ENCODE peak calls at places on chromosome 5, in four cellular contexts. B, T, J and A are unnamed samples.

GRCh38 chr5:57435701-57436134 is 46.9 kb downstream of the ACTBL2 start:
- DNase-seq in J (no peak), B (peak), T (no peak), A (no peak)

GRCh38 chr5:117455236-117456233 is 880.9 kb upstream of the SEMA6A start:
- DNase-seq in B (no peak), J (peak), T (peak), A (no peak)

GRCh38 chr5:54390015-54390414 is 65.5 kb upstream of the HSPB3 start:
- DNase-seq in T (no peak), J (no peak), B (peak), A (no peak)

GRCh38 chr5:41921874-41922273 is 3.2 kb upstream of the FBXO4 start:
- DNase-seq in J (no peak), T (no peak), B (peak), A (no peak)

GRCh38 chr5:95537501-95537900 is 17.3 kb downstream of the SKIC3 start:
- DNase-seq in B (peak), T (no peak), J (no peak), A (no peak)

GRCh38 chr5:169893010-169893409 is 87.3 kb downstream of the INSYN2B start:
- DNase-seq in J (no peak), T (no peak), B (no peak), A (no peak)

GRCh38 chr5:175857986-175858385 is 13.4 kb upstream of the CPLX2 start:
- DNase-seq in J (no peak), B (no peak), T (no peak), A (no peak)

GRCh38 chr5:1167728-1168709 is 33.4 kb upstream of the SLC6A19 start:
- DNase-seq in J (peak), B (peak), T (peak), A (peak)

GRCh38 chr5:33423018-33423630 is 17.6 kb upstream of the TARS1 start:
- DNase-seq in T (peak), J (no peak), B (peak), A (no peak)

GRCh38 chr5:95081500-95082355 is 203.2 kb downstream of the MCTP1 start:
- DNase-seq in T (peak), B (peak), J (peak), A (peak)

GRCh38 chr5:110094109-110094508 is 404.4 kb downstream of the MAN2A1 start:
- DNase-seq in J (no peak), T (no peak), B (no peak), A (no peak)

GRCh38 chr5:176609724-176610429 is at the start of gene GPRIN1:
- DNase-seq in J (peak), T (peak), B (peak), A (no peak)

GRCh38 chr5:138240690-138241385 is 27.7 kb upstream of the CDC23 start:
- DNase-seq in B (no peak), T (no peak), J (no peak), A (no peak)

GRCh38 chr5:120567066-120567465 is 103.0 kb downstream of the PRR16 start:
- DNase-seq in T (no peak), J (no peak), B (no peak), A (no peak)

GRCh38 chr5:9775339-9775738 is 145.2 kb upstream of the TAS2R1 start:
- DNase-seq in J (no peak), B (peak), T (no peak), A (no peak)

GRCh38 chr5:139100825-139101224 is 97.3 kb downstream of the SIL1 start:
- DNase-seq in B (peak), T (no peak), J (no peak), A (no peak)

GRCh38 chr5:2023196-2023595 is 140.5 kb upstream of the IRX4 start:
- DNase-seq in B (no peak), J (no peak), T (no peak), A (no peak)

GRCh38 chr5:107783551-107783950 is 112.8 kb upstream of the EFNA5 start:
- DNase-seq in B (no peak), J (no peak), T (no peak), A (no peak)

GRCh38 chr5:1200495-1201326 is 684 bp upstream of the SLC6A19 start:
- DNase-seq in J (peak), B (no peak), T (no peak), A (no peak)

GRCh38 chr5:62790348-62790747 is 211.7 kb downstream of the LRRC70 start:
- DNase-seq in J (no peak), T (no peak), B (peak), A (no peak)

GRCh38 chr5:1883120-1883924 is 597 bp upstream of the IRX4 start:
- DNase-seq in J (peak), T (no peak), B (no peak), A (no peak)

GRCh38 chr5:68264024-68264956 is 48.7 kb downstream of the PIK3R1 start:
- DNase-seq in B (peak), T (no peak), J (no peak), A (no peak)

GRCh38 chr5:148205044-148205813 is 2.4 kb downstream of the SPINK6 start:
- DNase-seq in J (no peak), B (peak), T (no peak), A (no peak)

GRCh38 chr5:150473673-150474358 is 24.3 kb upstream of the RPS14 start:
- DNase-seq in T (no peak), J (no peak), B (peak), A (no peak)

GRCh38 chr5:181283347-181283746 is 22.4 kb upstream of the TRIM52 start:
- DNase-seq in J (no peak), B (no peak), T (no peak), A (no peak)

GRCh38 chr5:128775537-128775936 is 189.8 kb upstream of the SLC27A6 start:
- DNase-seq in B (no peak), J (no peak), T (no peak), A (no peak)

GRCh38 chr5:93018461-93018860 is 562.6 kb downstream of the NR2F1-AS1 start:
- DNase-seq in T (no peak), J (no peak), B (peak), A (no peak)

GRCh38 chr5:144187699-144188294 is 17.1 kb downstream of the KCTD16 start:
- DNase-seq in J (no peak), B (peak), T (peak), A (peak)

GRCh38 chr5:32276173-32276853 is 36.4 kb downstream of the MTMR12 start:
- DNase-seq in J (no peak), B (peak), T (peak), A (no peak)

GRCh38 chr5:56172225-56172624 is 60.9 kb downstream of the ANKRD55 start:
- DNase-seq in T (no peak), B (peak), J (no peak), A (no peak)

GRCh38 chr5:154038241-154038603 is 488 bp downstream of the FAM114A2 start:
- DNase-seq in T (peak), J (no peak), B (no peak), A (peak)

GRCh38 chr5:80959138-80959537 is 1.0 kb upstream of the RASGRF2 start:
- DNase-seq in B (no peak), J (no peak), T (no peak), A (no peak)

GRCh38 chr5:98865690-98866089 is 63.1 kb downstream of the CHD1 start:
- DNase-seq in J (no peak), B (no peak), T (no peak), A (no peak)

GRCh38 chr5:169265888-169266287 is 35.1 kb downstream of the SLIT3 start:
- DNase-seq in J (no peak), B (no peak), T (no peak), A (no peak)

GRCh38 chr5:124986667-124987066 is 240.2 kb upstream of the ZNF608 start:
- DNase-seq in B (no peak), T (no peak), J (no peak), A (no peak)

GRCh38 chr5:139459451-139459934 is 3.0 kb downstream of the ECSCR start:
- DNase-seq in T (peak), B (no peak), J (peak), A (peak)

DNA sequence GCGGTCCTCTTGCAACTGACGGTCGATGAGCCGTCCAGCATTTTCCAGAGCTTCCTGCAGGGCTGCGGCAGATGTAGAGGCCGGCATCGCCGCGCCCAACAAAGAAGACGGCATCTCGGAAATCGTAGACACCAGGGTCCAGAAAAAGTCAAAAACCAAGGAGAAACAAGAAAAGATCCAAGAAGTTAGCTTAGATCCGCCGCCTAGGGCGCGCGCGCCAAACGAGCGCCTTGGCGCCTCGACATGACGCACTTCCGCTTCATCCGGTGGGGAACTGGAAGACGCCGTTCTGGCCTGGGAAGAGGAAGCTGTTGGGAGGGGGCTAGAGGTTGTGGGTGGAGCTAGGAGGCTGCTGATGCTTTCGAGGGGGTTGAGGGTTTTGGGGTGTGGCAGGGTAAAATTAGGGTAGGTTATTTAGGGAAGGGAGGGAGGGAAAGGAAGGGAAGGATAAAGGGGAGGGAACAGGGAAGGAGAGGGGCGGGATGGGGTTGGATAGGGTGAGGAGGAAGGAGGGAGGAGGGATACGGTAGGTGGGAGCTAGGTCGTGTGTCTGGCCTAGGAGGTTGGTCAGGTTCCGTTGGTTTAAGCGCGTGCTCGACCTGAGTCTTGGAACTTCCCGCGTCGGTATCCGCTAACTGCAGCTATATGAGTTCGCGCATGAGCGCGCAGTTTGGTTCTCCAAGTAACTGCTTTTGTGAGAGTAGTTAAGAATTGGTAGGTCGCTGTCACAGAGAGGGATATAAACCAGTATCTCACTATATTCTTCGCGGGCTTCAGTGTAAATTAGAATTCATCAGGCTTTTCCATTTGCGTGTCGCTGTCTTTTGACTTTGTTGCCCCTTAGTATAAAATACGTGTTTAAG is at the start of gene NUP155:
- DNase-seq in T (peak), B (peak), J (peak), A (peak)
- TF ChIP-seq CTCF in T (no peak), B (no peak), J (no peak), A (no peak)

DNA sequence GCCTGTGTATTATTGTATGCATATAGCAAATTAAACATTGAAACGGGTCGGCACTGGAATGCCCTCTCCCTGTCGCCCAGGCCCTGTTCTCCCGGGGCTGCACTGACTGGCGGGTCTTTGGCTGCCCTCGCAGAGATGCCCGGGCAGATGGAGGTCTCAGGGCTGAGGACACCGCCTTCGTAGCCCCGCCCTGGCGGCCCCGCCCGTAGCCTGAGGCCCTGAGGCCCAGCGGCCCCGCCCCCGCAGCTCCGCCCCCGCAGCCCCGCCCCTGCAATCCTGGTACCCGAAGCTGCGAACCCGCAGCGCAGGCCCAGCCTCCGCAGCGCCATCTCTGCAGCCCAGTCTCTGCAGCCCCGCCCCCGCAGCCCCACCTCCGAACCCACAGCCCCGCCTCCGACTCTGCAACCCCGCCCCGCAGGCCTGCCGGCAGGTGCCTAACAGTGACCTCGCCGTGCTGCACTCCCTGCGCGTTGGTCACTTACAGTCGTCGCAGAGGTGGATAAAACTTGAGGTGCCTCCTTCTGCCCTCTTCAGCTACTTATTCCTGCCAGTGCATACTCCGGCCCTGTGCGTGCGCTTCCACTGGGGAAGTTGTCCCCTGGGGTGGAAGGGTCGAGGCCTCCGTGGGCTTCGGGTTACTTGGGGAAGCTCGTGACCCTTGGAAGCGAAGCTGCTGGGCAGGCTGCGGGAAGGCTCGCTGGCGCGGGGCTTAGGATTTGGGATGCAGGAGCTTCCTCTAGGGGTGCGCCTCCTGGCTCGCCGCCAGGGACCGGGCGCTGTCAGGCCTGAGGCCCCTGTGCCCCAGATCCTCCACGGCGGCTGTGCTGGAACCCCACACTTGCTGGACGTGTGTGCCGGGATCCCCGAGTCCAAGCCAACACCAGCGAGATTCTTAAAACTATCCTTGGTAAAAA is 72.3 kb downstream of the ICE1 start:
- DNase-seq in J (peak), T (peak), B (peak), A (peak)
- H3K4me3 ChIP-seq in J (peak), T (no peak), B (no peak), A (no peak)

DNA sequence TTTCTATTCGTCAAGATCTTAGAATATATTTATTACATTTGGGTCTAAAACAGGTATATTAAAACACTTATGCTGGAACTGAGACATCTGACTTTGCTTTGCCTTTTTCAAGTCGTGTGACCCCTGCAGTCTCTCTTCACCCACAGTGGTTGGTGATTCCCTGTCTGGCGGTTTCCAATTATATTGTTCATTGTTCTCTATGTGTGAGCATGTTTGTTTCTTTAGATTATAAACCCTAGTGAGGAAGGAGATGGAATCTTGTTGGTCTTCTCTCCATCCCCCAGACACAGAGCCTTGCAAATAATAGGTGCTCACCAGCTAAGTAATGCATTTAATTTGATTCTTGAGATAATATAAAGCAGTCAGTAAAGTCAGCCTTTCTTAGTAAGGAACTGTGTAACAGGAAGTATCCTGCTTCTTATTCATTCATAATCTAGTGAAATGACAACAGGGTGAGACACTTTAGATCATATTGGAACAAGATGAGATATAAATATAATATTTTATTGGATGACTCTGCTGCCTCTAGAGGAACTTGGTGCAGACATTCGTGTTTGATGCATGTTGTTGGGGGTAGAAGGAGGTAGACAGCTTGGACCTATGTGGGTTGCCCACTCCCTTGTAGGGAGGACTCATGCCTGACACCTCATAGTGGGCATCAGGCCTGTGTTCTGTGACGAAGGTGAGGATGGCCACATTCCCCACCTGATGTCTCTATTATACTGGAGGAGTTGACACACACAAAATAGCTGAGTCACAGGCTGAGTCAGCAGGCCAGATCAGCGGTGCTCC is 88.1 kb downstream of the FGF1 start:
- DNase-seq in J (no peak), B (peak), T (no peak), A (no peak)
- TF ChIP-seq CTCF in J (no peak), B (peak), T (no peak), A (peak)

GRCh38 chr5:132655821-132656773 is 1.9 kb upstream of the IL13 start:
- DNase-seq in B (no peak), J (no peak), T (no peak), A (no peak)
- H3K4me3 ChIP-seq in B (peak), J (peak), T (peak), A (no peak)

DNA sequence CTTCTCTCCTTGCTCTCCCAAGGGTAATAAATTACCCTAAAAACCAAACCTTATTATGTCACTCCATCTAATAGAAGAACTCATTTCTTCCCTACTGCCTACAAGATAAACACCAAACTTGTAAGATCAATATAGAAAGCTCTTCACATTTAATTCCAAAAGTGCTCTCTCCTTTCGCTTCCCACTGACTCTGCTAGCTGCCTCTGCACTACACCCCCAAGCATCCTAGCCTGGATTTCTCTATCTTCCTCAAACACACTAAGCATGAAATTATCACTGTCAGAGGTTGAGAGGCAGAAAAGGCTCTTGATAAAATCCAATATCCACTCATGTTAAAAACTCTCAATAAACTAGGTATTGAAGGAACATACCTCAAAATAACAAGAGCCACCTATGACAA is 162.4 kb downstream of the KCNN2 start:
- DNase-seq in J (no peak), T (no peak), B (no peak), A (no peak)
- TF ChIP-seq CTCF in J (no peak), T (no peak), B (no peak), A (no peak)

DNA sequence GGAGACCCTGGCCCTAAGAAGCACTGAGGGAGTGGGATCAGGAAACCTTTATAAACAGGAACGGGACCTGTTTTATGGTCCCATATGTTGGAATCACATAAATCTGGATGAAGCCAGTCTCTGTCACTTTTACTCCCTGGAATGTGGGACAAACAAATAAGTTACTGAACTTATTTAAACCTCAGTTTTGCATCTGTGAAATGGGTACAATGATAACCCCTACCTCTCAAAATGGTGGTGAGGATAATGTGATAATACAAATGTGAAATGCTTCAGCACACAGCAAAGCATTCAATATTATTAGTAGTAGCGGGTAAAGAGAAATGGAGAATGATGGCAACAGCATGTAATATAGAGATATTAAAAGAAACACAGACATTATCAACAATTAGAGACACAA is 298.9 kb downstream of the ZSWIM6 start:
- DNase-seq in J (no peak), T (no peak), B (no peak), A (no peak)
- H3K4me3 ChIP-seq in J (no peak), T (no peak), B (no peak), A (no peak)

GRCh38 chr5:173474881-173475287 is 141.6 kb downstream of the BOD1 start:
- DNase-seq in T (no peak), B (peak), J (no peak), A (no peak)

GRCh38 chr5:173479711-173480110 is 136.7 kb downstream of the BOD1 start:
- DNase-seq in T (no peak), B (no peak), J (no peak), A (no peak)

GRCh38 chr5:173480896-173481295 is 135.6 kb downstream of the BOD1 start:
- DNase-seq in B (no peak), J (no peak), T (no peak), A (no peak)

GRCh38 chr5:173475780-173476179 is 140.7 kb downstream of the BOD1 start:
- DNase-seq in T (no peak), B (no peak), J (no peak), A (no peak)

DNA sequence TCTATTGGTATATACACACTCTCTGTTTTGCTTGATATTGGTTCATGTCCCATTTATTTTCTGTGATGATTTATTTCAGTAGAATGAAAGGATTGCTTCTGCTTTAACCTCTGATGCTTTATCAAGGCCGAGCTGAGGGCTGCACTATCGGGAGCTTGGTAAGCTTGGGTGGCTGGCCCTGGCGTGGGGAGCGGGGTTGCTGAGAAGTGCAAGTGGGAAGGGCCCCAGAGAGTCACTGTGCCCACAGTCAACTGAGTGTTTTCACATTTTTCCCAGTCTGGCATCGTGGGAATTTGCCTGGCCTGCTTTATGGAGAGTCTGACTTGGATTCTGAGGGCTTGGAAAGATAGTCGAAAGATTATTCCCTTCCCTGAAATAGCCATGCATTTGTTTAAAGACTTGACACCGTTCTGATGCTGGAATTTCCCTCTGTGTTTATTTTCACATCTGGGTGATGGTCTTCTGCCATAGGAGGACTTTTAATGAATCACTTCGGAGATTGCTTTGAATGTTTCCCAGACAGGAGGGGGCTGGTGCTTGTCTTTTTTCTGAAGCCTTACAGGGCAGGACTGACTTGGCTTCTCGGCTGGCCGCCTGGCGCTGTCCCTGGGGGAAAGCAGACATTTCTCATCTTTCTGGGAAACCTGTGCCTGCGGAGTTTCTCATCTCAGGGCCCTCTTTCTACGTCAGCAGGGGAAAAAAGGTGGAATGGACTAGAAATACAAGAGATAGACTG is 139.0 kb downstream of the BOD1 start:
- DNase-seq in J (no peak), T (peak), B (peak), A (no peak)
- TF ChIP-seq CTCF in J (no peak), T (no peak), B (no peak), A (no peak)